ENCODE peak calls at places on chromosomes 5 and 9, in six cellular contexts. R is neuronal stem cell, W is IMR-90, Z is H9, B is mesenchymal stem cell, V is H1. Y is an unnamed sample.
A peak's percentile ranks its signal among the peaks of the same experiment; 100 is the strongest.

GRCh38 chr5:143564417-143564816 is 160.9 kb upstream of the NR3C1 start:
- DNase-seq in B (no peak), Z (no peak), W (no peak), R (no peak), V (no peak), Y (no peak)

GRCh38 chr9:17031546-17031945 is 103.3 kb upstream of the CNTLN start:
- DNase-seq in B (no peak), W (no peak), R (no peak), V (no peak), Z (no peak), Y (no peak)

GRCh38 chr5:179959627-179960026 is 51.9 kb upstream of the TBC1D9B start:
- DNase-seq in W (no peak), V (no peak), B (no peak), R (no peak), Z (no peak), Y (no peak)

GRCh38 chr5:126965487-126965886 is 64.9 kb downstream of the MARCHF3 start:
- DNase-seq in Z (no peak), W (no peak), V (no peak), R (no peak), B (peak; percentile 19), Y (no peak)

GRCh38 chr5:95664204-95664786 is 17.7 kb downstream of the RFESD start:
- DNase-seq in R (peak; percentile 11), Z (no peak), W (peak; percentile 49), V (no peak), B (peak; percentile 56), Y (peak; percentile 32)

GRCh38 chr9:93431498-93432105 is 19.9 kb upstream of the FAM120A start:
- DNase-seq in V (no peak), W (no peak), B (no peak), R (no peak), Z (no peak), Y (no peak)

GRCh38 chr5:58844395-58844794 is 261.5 kb downstream of the RAB3C start:
- DNase-seq in Z (no peak), V (no peak), R (no peak), B (no peak), W (no peak), Y (no peak)

GRCh38 chr5:134541736-134542376 is 16.4 kb downstream of the JADE2 start:
- DNase-seq in W (peak; percentile 64), V (peak; percentile 85), R (peak; percentile 85), Z (peak; percentile 91), B (peak; percentile 56), Y (peak; percentile 85)

GRCh38 chr5:39371367-39371635 is 7.0 kb upstream of the C9 start:
- DNase-seq in W (no peak), R (no peak), B (no peak), V (no peak), Z (no peak), Y (no peak)

GRCh38 chr5:10704949-10705621 is 55.9 kb downstream of the DAP start:
- DNase-seq in Z (no peak), B (peak; percentile 70), V (no peak), R (no peak), W (peak; percentile 86), Y (peak; percentile 58)

GRCh38 chr5:1333986-1334385 is 10.9 kb downstream of the CLPTM1L start:
- DNase-seq in R (no peak), V (no peak), Z (no peak), B (no peak), W (no peak), Y (no peak)

GRCh38 chr9:97501972-97502221 is 431 bp downstream of the TMOD1 start:
- DNase-seq in R (no peak), B (no peak), Z (no peak), W (no peak), V (no peak), Y (no peak)

GRCh38 chr5:160787247-160787646 is 64.8 kb downstream of the ATP10B start:
- DNase-seq in W (no peak), Z (peak; percentile 61), R (no peak), B (no peak), V (peak; percentile 53), Y (peak; percentile 69)

GRCh38 chr5:160253441-160253840 is 24.1 kb downstream of the FABP6 start:
- DNase-seq in R (no peak), Z (no peak), B (no peak), V (no peak), W (no peak), Y (no peak)

GRCh38 chr5:142819816-142820215 is 49.6 kb downstream of the ARHGAP26 start:
- DNase-seq in R (no peak), V (no peak), Z (no peak), B (no peak), W (peak; percentile 57), Y (no peak)

GRCh38 chr9:127424669-127424986 is 446 bp downstream of the ZNF79 start:
- DNase-seq in R (no peak), B (no peak), Z (no peak), V (no peak), W (no peak), Y (no peak)

GRCh38 chr9:129283705-129284606 is 105.9 kb upstream of the IER5L start:
- DNase-seq in R (no peak), V (peak; percentile 32), W (no peak), B (no peak), Z (no peak), Y (no peak)

GRCh38 chr9:129282308-129283211 is 104.5 kb upstream of the IER5L start:
- DNase-seq in B (no peak), R (no peak), V (peak; percentile 57), W (no peak), Z (peak; percentile 45), Y (no peak)

GRCh38 chr9:129283290-129283691 is 105.2 kb upstream of the IER5L start:
- DNase-seq in B (no peak), V (no peak), R (no peak), Z (no peak), W (no peak), Y (no peak)

GRCh38 chr9:129280236-129281231 is 102.5 kb upstream of the IER5L start:
- DNase-seq in B (no peak), R (no peak), Z (no peak), W (no peak), V (peak; percentile 42), Y (no peak)

GRCh38 chr9:129281506-129282145 is 103.6 kb upstream of the IER5L start:
- DNase-seq in W (no peak), R (no peak), Z (no peak), V (no peak), B (no peak), Y (no peak)
- H2AK5ac ChIP-seq in W (no peak overlapping the region), R (peak overlapping the region; percentile 81), Z (no peak overlapping the region), V (no peak overlapping the region), B (no peak overlapping the region), Y (no peak overlapping the region)

DNA sequence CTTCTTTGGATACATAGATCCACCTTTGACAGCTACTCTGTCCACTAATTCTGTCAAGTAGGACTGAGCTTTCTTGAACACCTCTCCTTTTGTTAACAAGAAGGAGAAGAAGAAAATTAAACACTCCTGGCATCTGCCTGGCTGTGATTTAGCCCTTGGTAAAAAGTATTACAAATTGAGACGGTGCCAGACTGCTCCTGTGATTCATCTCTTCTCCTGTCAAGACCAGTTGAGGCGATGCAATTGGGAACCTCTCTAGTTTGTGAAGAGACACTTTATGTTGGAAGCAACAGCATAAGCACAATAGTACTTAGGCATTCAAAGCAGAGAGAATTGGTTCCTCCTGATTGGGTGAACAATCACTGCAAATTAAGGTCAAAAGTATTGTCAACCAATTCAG is 72.7 kb downstream of the GHR start:
- DNase-seq in V (no peak), W (no peak), B (peak; percentile 28), Z (no peak), R (no peak), Y (no peak)
- H2BK15ac ChIP-seq in V (no peak overlapping the region), W (no peak overlapping the region), B (no peak overlapping the region), Z (no peak overlapping the region), R (no peak overlapping the region), Y (no peak overlapping the region)

DNA sequence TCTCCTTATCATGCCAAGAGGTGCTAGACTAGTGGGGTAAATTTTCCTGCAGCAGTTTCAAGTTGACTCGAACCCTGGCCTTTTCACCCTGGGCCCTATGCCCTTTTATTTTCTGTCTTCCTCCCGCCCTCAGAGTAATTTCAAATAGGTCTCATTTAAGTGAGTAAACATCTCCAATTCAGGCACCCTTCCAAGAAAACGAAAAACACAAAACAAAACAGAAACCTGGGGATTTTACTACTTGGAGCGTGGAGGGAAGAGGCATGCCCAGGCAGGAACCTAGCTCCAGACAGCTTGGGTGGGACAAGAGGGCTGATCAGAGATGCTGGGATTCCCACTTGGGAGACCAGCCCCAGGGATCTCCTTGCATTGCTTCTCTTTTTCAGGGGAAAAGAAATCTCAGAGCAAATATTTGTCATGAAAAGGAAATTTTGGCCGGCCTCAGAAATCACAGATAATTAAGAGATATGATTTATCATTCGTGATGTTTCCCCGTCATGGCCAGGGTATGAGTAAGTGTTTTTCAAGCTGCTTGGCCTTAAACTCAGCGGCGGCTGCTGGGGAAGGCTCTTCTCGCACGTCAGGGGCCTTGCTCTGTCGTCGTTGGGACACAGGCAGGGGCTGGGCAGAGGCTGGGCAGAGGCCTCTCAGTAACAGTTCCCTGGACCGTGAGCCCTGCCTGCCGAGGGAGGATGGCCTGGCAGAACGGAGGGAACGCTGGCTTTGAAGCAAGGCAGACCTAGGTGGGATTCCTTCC is 248.6 kb upstream of the KLF4 start:
- DNase-seq in Z (no peak), R (no peak), B (peak; percentile 40), V (no peak), W (peak; percentile 95), Y (no peak)
- H2AK5ac ChIP-seq in Z (no peak overlapping the region), R (no peak overlapping the region), B (peak overlapping the region; percentile 65), V (peak overlapping the region; percentile 86), W (peak overlapping the region; percentile 98), Y (no peak overlapping the region)

DNA sequence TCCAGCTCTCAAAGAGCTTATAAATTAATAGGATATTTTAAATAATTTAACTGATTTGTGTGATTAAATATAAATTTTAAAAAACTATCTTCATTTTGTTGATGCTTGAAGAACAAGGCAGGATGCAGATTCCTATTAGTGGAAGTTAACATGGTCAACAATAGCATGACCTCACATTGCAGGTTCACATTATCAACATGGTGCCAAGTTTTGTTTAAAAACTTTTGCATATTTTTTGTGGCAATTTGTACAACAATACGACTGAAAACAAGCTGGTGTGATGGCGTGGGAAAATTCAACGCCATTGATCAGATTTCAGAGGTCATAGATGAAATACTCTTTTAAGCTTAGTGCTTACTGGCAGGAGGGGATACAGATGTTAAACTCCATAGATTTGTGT is 114.1 kb upstream of the MYO10 start:
- DNase-seq in W (no peak), Z (no peak), V (no peak), B (no peak), R (no peak), Y (no peak)
- H2BK15ac ChIP-seq in W (no peak overlapping the region), Z (no peak overlapping the region), V (no peak overlapping the region), B (no peak overlapping the region), R (no peak overlapping the region), Y (no peak overlapping the region)

GRCh38 chr9:99824378-99825157 is 2.9 kb downstream of the NR4A3 start:
- DNase-seq in B (peak; percentile 60), Z (peak; percentile 81), R (peak; percentile 80), V (peak; percentile 93), W (no peak), Y (peak; percentile 78)
- H2AK5ac ChIP-seq in B (no peak overlapping the region), Z (no peak overlapping the region), R (peak overlapping the region; percentile 18), V (no peak overlapping the region), W (no peak overlapping the region), Y (no peak overlapping the region)

Y was measured in mesendoderm.